ENCODE peak calls at places on chromosomes 7 and 10, in eight cellular contexts. One of them, this sample, is unnamed.

GRCh38 chr10:1172256-1172975 is 116.2 kb downstream of the WDR37 start:
- DNase-seq in T-helper 1 cell: no peak
- DNase-seq in ACHN: no peak
- DNase-seq in aorta: peak
- DNase-seq in psoas muscle: no peak
- DNase-seq in ELR: no peak
- DNase-seq in NCI-H524: no peak
- DNase-seq in A673: no peak
- DNase-seq in this sample: no peak

GRCh38 chr10:4450981-4451501 is 375.0 kb upstream of the AKR1E2 start:
- DNase-seq in ACHN: no peak
- DNase-seq in A673: peak
- DNase-seq in ELR: peak
- DNase-seq in T-helper 1 cell: no peak
- DNase-seq in NCI-H524: no peak
- DNase-seq in psoas muscle: no peak
- DNase-seq in aorta: no peak
- DNase-seq in this sample: peak

GRCh38 chr7:32115831-32116230 is 45.6 kb upstream of the PDE1C start:
- DNase-seq in T-helper 1 cell: no peak
- DNase-seq in psoas muscle: no peak
- DNase-seq in aorta: no peak
- DNase-seq in ELR: peak
- DNase-seq in A673: no peak
- DNase-seq in ACHN: no peak
- DNase-seq in NCI-H524: no peak
- DNase-seq in this sample: peak

GRCh38 chr7:2651336-2651735 is 19.6 kb downstream of the TTYH3 start:
- DNase-seq in psoas muscle: peak
- DNase-seq in NCI-H524: no peak
- DNase-seq in aorta: peak
- DNase-seq in T-helper 1 cell: no peak
- DNase-seq in A673: peak
- DNase-seq in ACHN: no peak
- DNase-seq in ELR: no peak
- DNase-seq in this sample: no peak

GRCh38 chr10:78806805-78807221 is 262.0 kb upstream of the ZMIZ1 start:
- DNase-seq in ELR: no peak
- DNase-seq in aorta: no peak
- DNase-seq in psoas muscle: no peak
- DNase-seq in NCI-H524: no peak
- DNase-seq in A673: no peak
- DNase-seq in ACHN: no peak
- DNase-seq in T-helper 1 cell: no peak
- DNase-seq in this sample: peak

GRCh38 chr10:62327897-62328296 is 46.3 kb upstream of the ZNF365 start:
- DNase-seq in psoas muscle: no peak
- DNase-seq in T-helper 1 cell: no peak
- DNase-seq in ELR: no peak
- DNase-seq in aorta: no peak
- DNase-seq in ACHN: no peak
- DNase-seq in A673: no peak
- DNase-seq in NCI-H524: no peak
- DNase-seq in this sample: peak

GRCh38 chr7:149284343-149284742 is 22.3 kb downstream of the ZNF783 start:
- DNase-seq in ELR: no peak
- DNase-seq in aorta: peak
- DNase-seq in A673: no peak
- DNase-seq in NCI-H524: no peak
- DNase-seq in T-helper 1 cell: peak
- DNase-seq in psoas muscle: no peak
- DNase-seq in ACHN: no peak
- DNase-seq in this sample: no peak

GRCh38 chr10:72328829-72329204 is 25.9 kb downstream of the DNAJB12 start:
- DNase-seq in psoas muscle: no peak
- DNase-seq in aorta: no peak
- DNase-seq in ELR: no peak
- DNase-seq in A673: no peak
- DNase-seq in T-helper 1 cell: no peak
- DNase-seq in NCI-H524: no peak
- DNase-seq in ACHN: no peak
- DNase-seq in this sample: no peak

GRCh38 chr7:98641646-98642489 is 24.8 kb downstream of the NPTX2 start:
- DNase-seq in ELR: no peak
- DNase-seq in T-helper 1 cell: no peak
- DNase-seq in NCI-H524: no peak
- DNase-seq in aorta: peak
- DNase-seq in A673: no peak
- DNase-seq in psoas muscle: no peak
- DNase-seq in ACHN: no peak
- DNase-seq in this sample: peak

GRCh38 chr7:94043299-94043698 is 39.1 kb upstream of the BET1 start:
- DNase-seq in ELR: peak
- DNase-seq in ACHN: no peak
- DNase-seq in aorta: no peak
- DNase-seq in NCI-H524: no peak
- DNase-seq in psoas muscle: no peak
- DNase-seq in T-helper 1 cell: no peak
- DNase-seq in A673: no peak
- DNase-seq in this sample: peak

GRCh38 chr7:43764039-43764789 is 5.7 kb downstream of the BLVRA start:
- DNase-seq in ACHN: peak
- DNase-seq in psoas muscle: no peak
- DNase-seq in NCI-H524: no peak
- DNase-seq in A673: peak
- DNase-seq in ELR: no peak
- DNase-seq in T-helper 1 cell: no peak
- DNase-seq in aorta: peak
- DNase-seq in this sample: no peak

GRCh38 chr7:55966851-55967250 is 2.5 kb downstream of the NIPSNAP2 start:
- DNase-seq in NCI-H524: no peak
- DNase-seq in T-helper 1 cell: no peak
- DNase-seq in ELR: no peak
- DNase-seq in A673: peak
- DNase-seq in ACHN: no peak
- DNase-seq in aorta: no peak
- DNase-seq in psoas muscle: peak
- DNase-seq in this sample: no peak

GRCh38 chr7:81676813-81677212 is 93.0 kb downstream of the HGF start:
- DNase-seq in aorta: no peak
- DNase-seq in T-helper 1 cell: no peak
- DNase-seq in NCI-H524: peak
- DNase-seq in ACHN: peak
- DNase-seq in psoas muscle: no peak
- DNase-seq in A673: no peak
- DNase-seq in ELR: peak
- DNase-seq in this sample: peak

GRCh38 chr10:122349758-122350355 is 24.7 kb upstream of the PLEKHA1 start:
- DNase-seq in ELR: no peak
- DNase-seq in A673: no peak
- DNase-seq in aorta: no peak
- DNase-seq in ACHN: no peak
- DNase-seq in NCI-H524: no peak
- DNase-seq in T-helper 1 cell: no peak
- DNase-seq in psoas muscle: no peak
- DNase-seq in this sample: no peak

GRCh38 chr10:3622427-3622826 is 162.6 kb downstream of the KLF6 start:
- DNase-seq in aorta: no peak
- DNase-seq in NCI-H524: no peak
- DNase-seq in T-helper 1 cell: no peak
- DNase-seq in ELR: peak
- DNase-seq in ACHN: no peak
- DNase-seq in A673: peak
- DNase-seq in psoas muscle: no peak
- DNase-seq in this sample: no peak

GRCh38 chr7:158244873-158245723 is 342.5 kb downstream of the PTPRN2 start:
- DNase-seq in NCI-H524: no peak
- DNase-seq in ELR: no peak
- DNase-seq in aorta: peak
- DNase-seq in A673: no peak
- DNase-seq in psoas muscle: peak
- DNase-seq in T-helper 1 cell: no peak
- DNase-seq in ACHN: no peak
- DNase-seq in this sample: no peak

This sample was measured in RPMI7951.